ENCODE peak calls at places on chromosome 3, in ten cellular contexts. P is stimulated activated CD8-positive, alpha-beta memory T cell treated with anti-CD3 and anti-CD28 coated beads, Interleukin-15, amount 100 ng/mL, for 48 hours; S is cardiac fibroblast; R is posterior cingulate gyrus; V is kidney epithelial cell; I is RWPE1; L is H9; J is choroid plexus epithelial cell; K is tibial nerve; U is mucosa of gallbladder. N is an unnamed sample.

GRCh38 chr3:40417845-40418543 is 31.0 kb downstream of the ENTPD3 start:
- DNase-seq in I (peak), V (no peak), U (no peak), P (no peak), L (no peak), R (no peak), K (no peak), J (no peak), S (no peak), N (no peak)

GRCh38 chr3:99823723-99824711 is 6.4 kb downstream of the CMSS1 start:
- DNase-seq in S (no peak), J (no peak), K (no peak), P (no peak), U (peak), L (no peak), I (no peak), R (no peak), V (no peak), N (no peak)

GRCh38 chr3:124497487-124497886 is 232.8 kb upstream of the UMPS start:
- DNase-seq in I (no peak), P (no peak), J (no peak), L (no peak), K (no peak), S (no peak), U (no peak), R (no peak), V (no peak), N (no peak)

GRCh38 chr3:194326192-194327029 is 24.7 kb downstream of the CPN2 start:
- DNase-seq in L (peak), J (no peak), I (peak), U (no peak), S (no peak), P (no peak), V (no peak), R (no peak), K (no peak), N (no peak)

GRCh38 chr3:119627461-119627860 is 29.8 kb downstream of the PLA1A start:
- DNase-seq in K (no peak), S (peak), U (no peak), J (no peak), L (no peak), V (no peak), R (no peak), I (no peak), P (no peak), N (no peak)

GRCh38 chr3:19147905-19148767 is at the start of gene KCNH8:
- DNase-seq in P (no peak), V (no peak), U (peak), S (no peak), L (peak), J (no peak), I (no peak), R (peak), K (no peak), N (peak)

GRCh38 chr3:126137490-126138130 is 42.8 kb downstream of the ALDH1L1 start:
- DNase-seq in U (no peak), L (peak), K (no peak), S (no peak), I (no peak), R (no peak), P (no peak), V (no peak), J (no peak), N (no peak)

GRCh38 chr3:124964432-124964831 is 29.9 kb upstream of the MUC13 start:
- DNase-seq in U (no peak), J (peak), P (no peak), K (no peak), R (no peak), I (no peak), L (no peak), S (peak), V (no peak), N (no peak)

GRCh38 chr3:128054363-128054762 is 2.1 kb downstream of the SEC61A1 start:
- DNase-seq in P (no peak), K (no peak), J (peak), S (no peak), U (no peak), I (peak), L (no peak), R (no peak), V (no peak), N (no peak)

N was measured in C1 segment of cervical spinal cord.